ENCODE peak calls at places on chromosomes 12 and 14, in five cellular contexts. J, P, X, K and I are unnamed samples.

GRCh38 chr12:95574030-95574429 is 22.8 kb upstream of the USP44 start:
- DNase-seq in J (no peak), P (no peak), X (no peak), K (no peak), I (no peak)

GRCh38 chr14:85909581-85909980 is 379.6 kb downstream of the FLRT2 start:
- DNase-seq in J (peak), P (no peak), X (no peak), K (no peak), I (peak)

GRCh38 chr14:63672417-63673180 is 30.9 kb upstream of the WDR89 start:
- DNase-seq in J (peak), P (peak), X (no peak), K (peak), I (no peak)

GRCh38 chr14:99510556-99511139 is 29.4 kb downstream of the CCNK start:
- DNase-seq in J (no peak), P (no peak), X (no peak), K (no peak), I (no peak)

GRCh38 chr12:3828888-3829287 is 44.3 kb downstream of the PARP11 start:
- DNase-seq in J (no peak), P (no peak), X (no peak), K (no peak), I (no peak)

GRCh38 chr12:109944975-109945374 is 44.9 kb downstream of the TCHP start:
- DNase-seq in J (peak), P (peak), X (no peak), K (peak), I (peak)

GRCh38 chr12:124883263-124883876 is 19.7 kb upstream of the SCARB1 start:
- DNase-seq in J (peak), P (no peak), X (no peak), K (peak), I (no peak)

GRCh38 chr14:73248294-73248868 is 11.1 kb downstream of the PAPLN start:
- DNase-seq in J (peak), P (peak), X (no peak), K (peak), I (peak)

GRCh38 chr12:53791735-53792326 is 40.1 kb upstream of the CISTR start:
- DNase-seq in J (peak), P (no peak), X (no peak), K (no peak), I (no peak)

GRCh38 chr12:116675339-116676107 is 62.3 kb downstream of the SPRING1 start:
- DNase-seq in J (no peak), P (no peak), X (no peak), K (no peak), I (no peak)

GRCh38 chr12:25796523-25797000 is 161.9 kb upstream of the RASSF8 start:
- DNase-seq in J (peak), P (peak), X (no peak), K (peak), I (peak)

GRCh38 chr12:51589060-51589459 is 2.0 kb upstream of the SCN8A start:
- DNase-seq in J (no peak), P (no peak), X (no peak), K (no peak), I (no peak)

GRCh38 chr12:77120695-77121094 is 55.3 kb upstream of the E2F7 start:
- DNase-seq in J (peak), P (peak), X (no peak), K (peak), I (peak)

GRCh38 chr14:103445783-103446182 is 60.6 kb downstream of the MARK3 start:
- DNase-seq in J (no peak), P (peak), X (no peak), K (no peak), I (no peak)

GRCh38 chr12:131249291-131250027 is 295.8 kb downstream of the ADGRD1 start:
- DNase-seq in J (peak), P (no peak), X (no peak), K (no peak), I (no peak)

GRCh38 chr12:77979597-77980250 is 149.0 kb downstream of the NAV3 start:
- DNase-seq in J (peak), P (peak), X (no peak), K (peak), I (no peak)

GRCh38 chr12:49524660-49525324 is 14.0 kb upstream of the KCNH3 start:
- DNase-seq in J (peak), P (no peak), X (no peak), K (no peak), I (no peak)

GRCh38 chr12:27560126-27560525 is 36.1 kb downstream of the PPFIBP1 start:
- DNase-seq in J (no peak), P (no peak), X (no peak), K (no peak), I (no peak)
- H3K4me3 ChIP-seq in J (no peak), P (no peak), X (no peak), K (no peak), I (no peak)

DNA sequence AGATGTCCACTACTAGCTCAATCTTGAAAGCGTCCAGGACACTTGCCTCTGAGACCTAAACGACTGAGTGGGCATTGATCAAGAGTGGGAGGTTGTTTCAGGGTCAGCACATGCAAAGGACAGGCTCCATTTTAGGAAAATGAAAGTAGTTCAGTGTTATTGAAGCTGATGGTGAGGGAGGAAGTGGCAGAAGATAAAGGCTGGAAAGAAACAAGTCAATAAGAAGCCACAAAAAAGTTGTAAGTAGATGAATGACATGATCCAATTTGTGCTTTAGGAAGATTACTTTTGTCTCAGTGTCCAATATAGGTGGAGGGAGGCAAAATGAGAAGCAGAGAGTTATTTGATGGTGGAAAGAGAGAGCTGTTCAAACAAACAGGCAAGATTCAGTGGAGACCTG is 22.0 kb downstream of the GPR65 start:
- DNase-seq in J (no peak), P (no peak), X (no peak), K (no peak), I (no peak)
- TF ChIP-seq CTCF in J (no peak), P (no peak), X (no peak), K (no peak), I (no peak)

GRCh38 chr14:94969766-94970165 is 187.6 kb downstream of the DICER1 start:
- DNase-seq in J (no peak), P (no peak), X (no peak), K (no peak), I (no peak)

GRCh38 chr14:94970937-94971730 is 186.2 kb downstream of the DICER1 start:
- DNase-seq in J (peak), P (peak), X (no peak), K (no peak), I (no peak)

GRCh38 chr14:94974422-94974821 is 182.9 kb downstream of the DICER1 start:
- DNase-seq in J (no peak), P (no peak), X (no peak), K (no peak), I (no peak)

GRCh38 chr14:94974893-94975292 is 182.4 kb downstream of the DICER1 start:
- DNase-seq in J (no peak), P (no peak), X (no peak), K (no peak), I (no peak)

GRCh38 chr14:94971750-94972149 is 185.6 kb downstream of the DICER1 start:
- DNase-seq in J (peak), P (peak), X (no peak), K (no peak), I (no peak)
- H3K4me3 ChIP-seq in J (no peak), P (no peak), X (peak), K (no peak), I (no peak)

DNA sequence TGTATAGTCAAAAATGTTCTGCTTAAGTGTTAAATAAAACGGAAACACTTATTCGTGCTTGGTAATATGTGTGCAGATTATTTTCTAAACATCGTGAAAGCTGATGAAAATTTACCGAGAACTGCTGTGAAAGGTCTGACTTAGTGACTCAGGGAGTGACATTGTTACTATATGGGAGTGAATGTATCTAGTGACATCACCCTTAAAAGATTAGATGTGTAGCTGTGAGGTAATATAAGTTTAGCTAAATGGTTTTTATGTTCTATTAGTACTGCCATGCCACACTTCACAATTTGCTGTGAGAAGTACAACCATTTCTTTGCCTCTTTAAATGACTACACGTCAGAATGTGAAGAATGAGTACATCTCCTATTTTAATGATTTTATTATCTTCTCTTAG is 1.3 kb downstream of the COX8C start:
- DNase-seq in J (no peak), P (no peak), X (no peak), K (no peak), I (no peak)
- TF ChIP-seq CTCF in J (no peak), P (no peak), X (no peak), K (no peak), I (no peak)

GRCh38 chr12:12683725-12684124 is 12.3 kb downstream of the GPR19 start:
- DNase-seq in J (no peak), P (no peak), X (no peak), K (no peak), I (no peak)
- H3K4me3 ChIP-seq in J (no peak), P (no peak), X (no peak), K (no peak), I (no peak)